ENCODE peak calls at places on chromosomes 5 and 9, in seven cellular contexts. F, J, N, O, Z, H and D are unnamed samples.

GRCh38 chr9:99071313-99072039 is 33.4 kb upstream of the TGFBR1 start:
- DNase-seq in Z (no peak), J (peak; percentile 53), O (no peak), F (no peak), H (no peak), N (peak; percentile 31), D (no peak)

GRCh38 chr5:83488271-83488670 is 16.7 kb downstream of the VCAN start:
- DNase-seq in O (no peak), J (peak; percentile 52), F (no peak), Z (no peak), N (no peak), H (no peak), D (no peak)

GRCh38 chr9:87676976-87677775 is 48.7 kb upstream of the CTSL start:
- DNase-seq in Z (no peak), J (peak; percentile 39), O (no peak), H (no peak), F (no peak), N (peak; percentile 81), D (peak; percentile 54)

GRCh38 chr9:37776328-37776727 is 8.5 kb downstream of the EXOSC3 start:
- DNase-seq in F (peak; percentile 84), J (peak; percentile 37), H (no peak), N (peak; percentile 40), Z (no peak), O (no peak), D (no peak)

GRCh38 chr5:122310886-122311285 is 1.2 kb upstream of the SNCAIP start:
- DNase-seq in N (no peak), O (no peak), H (no peak), F (no peak), Z (no peak), J (no peak), D (no peak)

GRCh38 chr9:126565336-126566128 is 48.2 kb upstream of the LMX1B start:
- DNase-seq in O (no peak), H (no peak), Z (no peak), N (no peak), J (no peak), F (no peak), D (no peak)

GRCh38 chr5:57176350-57176857 is 2.5 kb downstream of the GPBP1 start:
- DNase-seq in O (no peak), J (peak; percentile 79), H (no peak), Z (no peak), N (peak; percentile 76), F (peak; percentile 33), D (no peak)

GRCh38 chr9:26033346-26033745 is 355.1 kb upstream of the TUSC1 start:
- DNase-seq in F (no peak), Z (no peak), N (peak; percentile 82), O (no peak), H (no peak), J (no peak), D (no peak)

GRCh38 chr9:27450752-27451151 is 73.3 kb upstream of the IFNK start:
- DNase-seq in H (no peak), O (no peak), J (no peak), N (no peak), F (no peak), Z (no peak), D (no peak)

GRCh38 chr5:36530249-36530648 is 76.2 kb upstream of the SLC1A3 start:
- DNase-seq in Z (no peak), O (peak; percentile 18), N (peak; percentile 8), F (no peak), J (peak; percentile 12), H (no peak), D (no peak)

GRCh38 chr5:103587185-103587748 is 24.7 kb upstream of the NUDT12 start:
- DNase-seq in N (peak; percentile 55), J (peak; percentile 74), Z (no peak), F (peak; percentile 80), O (peak; percentile 21), H (peak; percentile 55), D (no peak)

GRCh38 chr5:177552839-177553455 is 1.4 kb downstream of the FAM193B start:
- DNase-seq in H (no peak), F (peak; percentile 23), J (peak; percentile 31), Z (no peak), O (no peak), N (peak; percentile 20), D (no peak)

GRCh38 chr9:6938447-6938846 is 180.7 kb downstream of the KDM4C start:
- DNase-seq in O (no peak), J (peak; percentile 93), Z (no peak), H (no peak), N (peak; percentile 97), F (peak; percentile 74), D (no peak)

GRCh38 chr5:173204185-173204979 is 30.6 kb downstream of the NKX2-5 start:
- DNase-seq in Z (no peak), J (peak; percentile 62), F (peak; percentile 63), O (no peak), H (no peak), N (peak; percentile 24), D (no peak)

GRCh38 chr5:176629317-176629852 is 949 bp downstream of the SNCB start:
- DNase-seq in F (no peak), Z (no peak), H (no peak), J (no peak), N (no peak), O (no peak), D (no peak)

GRCh38 chr9:127876026-127876763 is 1.3 kb downstream of the AK1 start:
- DNase-seq in F (no peak), N (no peak), H (no peak), Z (no peak), O (no peak), J (no peak), D (no peak)

GRCh38 chr5:65663804-65664521 is 39.1 kb downstream of the SHLD3 start:
- DNase-seq in O (peak; percentile 23), J (peak; percentile 16), H (no peak), N (peak; percentile 25), F (peak; percentile 10), Z (no peak), D (no peak)

GRCh38 chr9:81825831-81826540 is 102.2 kb upstream of the SPATA31D4 start:
- DNase-seq in F (peak; percentile 62), Z (no peak), J (peak; percentile 23), O (no peak), H (no peak), N (no peak), D (no peak)

GRCh38 chr5:165304193-165304820 is 1798.9 kb downstream of the MAT2B start:
- DNase-seq in F (no peak), N (no peak), O (no peak), Z (no peak), H (peak; percentile 5), J (no peak), D (no peak)

GRCh38 chr5:82833277-82833676 is 243.9 kb downstream of the TMEM167A start:
- DNase-seq in Z (no peak), O (no peak), N (no peak), F (no peak), J (no peak), H (no peak), D (no peak)

GRCh38 chr5:76332620-76333170 is 70.4 kb upstream of the IQGAP2 start:
- DNase-seq in F (no peak), Z (no peak), J (no peak), O (no peak), H (no peak), N (peak; percentile 3), D (no peak)

GRCh38 chr9:85142461-85143401 is 473.2 kb downstream of the NTRK2 start:
- DNase-seq in J (no peak), H (no peak), N (no peak), Z (no peak), O (no peak), F (peak; percentile 8), D (peak; percentile 42)

GRCh38 chr5:156838966-156839365 is 11.1 kb upstream of the PPP1R2B start:
- DNase-seq in J (no peak), H (no peak), F (no peak), N (no peak), Z (no peak), O (no peak), D (no peak)

GRCh38 chr5:111830333-111830732 is 73.3 kb upstream of the NREP start:
- DNase-seq in H (no peak), O (no peak), F (peak; percentile 98), J (peak; percentile 62), Z (no peak), N (peak; percentile 84), D (no peak)

GRCh38 chr9:98635374-98635773 is 73.4 kb downstream of the GABBR2 start:
- DNase-seq in H (no peak), N (peak; percentile 23), O (no peak), Z (no peak), J (no peak), F (peak; percentile 68), D (no peak)

GRCh38 chr9:130366072-130366471 is 78.7 kb upstream of the ASS1 start:
- DNase-seq in O (no peak), H (no peak), N (no peak), J (no peak), F (no peak), Z (no peak), D (no peak)

GRCh38 chr5:174693697-174694400 is 30.5 kb upstream of the MSX2 start:
- DNase-seq in Z (peak; percentile 48), J (no peak), F (peak; percentile 22), H (no peak), N (no peak), O (no peak), D (no peak)

GRCh38 chr5:154138701-154139100 is 51.8 kb upstream of the GALNT10 start:
- DNase-seq in J (no peak), Z (no peak), N (peak; percentile 3), H (no peak), O (no peak), F (no peak), D (no peak)

GRCh38 chr5:135092476-135092875 is 58.4 kb upstream of the PITX1 start:
- DNase-seq in O (no peak), F (no peak), H (no peak), Z (no peak), N (no peak), J (no peak), D (no peak)

GRCh38 chr5:109409061-109409843 is 522 bp downstream of the PJA2 start:
- DNase-seq in J (peak; percentile 83), Z (peak; percentile 61), N (peak; percentile 78), F (peak; percentile 56), O (peak; percentile 56), H (peak; percentile 70), D (peak; percentile 39)

GRCh38 chr9:98862936-98863335 is 55.5 kb downstream of the GALNT12 start:
- DNase-seq in F (no peak), J (no peak), N (peak; percentile 23), Z (no peak), O (no peak), H (no peak), D (no peak)

GRCh38 chr9:126702501-126703329 is 89.0 kb downstream of the LMX1B start:
- DNase-seq in H (no peak), J (no peak), N (peak; percentile 68), O (no peak), F (no peak), Z (no peak), D (no peak)

GRCh38 chr9:114049453-114050225 is 28.5 kb downstream of the AMBP start:
- DNase-seq in H (no peak), J (no peak), F (no peak), Z (no peak), O (no peak), N (no peak), D (no peak)

GRCh38 chr9:136759436-136760325 is 1.6 kb upstream of the LCN8 start:
- DNase-seq in Z (no peak), O (no peak), H (no peak), F (no peak), J (no peak), N (no peak), D (no peak)

GRCh38 chr9:21964925-21965385 is 29.2 kb downstream of the CDKN2A start:
- DNase-seq in H (no peak), O (no peak), J (peak; percentile 88), N (peak; percentile 56), F (peak; percentile 13), Z (no peak), D (no peak)

GRCh38 chr5:134088291-134088690 is 26.2 kb upstream of the TCF7 start:
- DNase-seq in Z (no peak), H (no peak), N (peak; percentile 29), F (no peak), J (no peak), O (no peak), D (no peak)

GRCh38 chr5:107680099-107680498 is 9.4 kb upstream of the EFNA5 start:
- DNase-seq in H (peak; percentile 28), N (no peak), O (no peak), F (no peak), J (no peak), Z (no peak), D (no peak)